ENCODE peak calls at places on chromosomes 1 and 21, in six cellular contexts. I is fibroblast of lung, P is GM23248, A is colonic mucosa, Q is GM12878, X is endothelial cell of umbilical vein. G is an unnamed sample.

GRCh38 chr1:29974345-29974744 is 738.0 kb downstream of the PTPRU start:
- DNase-seq in I (peak), A (no peak), X (peak), P (peak), Q (no peak), G (peak)

GRCh38 chr1:234874291-234875288 is 254.0 kb downstream of the TOMM20 start:
- DNase-seq in Q (no peak), I (no peak), P (peak), A (no peak), X (no peak), G (no peak)

GRCh38 chr21:35583566-35584216 is 476.6 kb downstream of the SETD4 start:
- DNase-seq in X (no peak), P (no peak), Q (no peak), A (no peak), I (no peak), G (no peak)

GRCh38 chr1:30328401-30329262 is 394.8 kb downstream of the MATN1 start:
- DNase-seq in X (no peak), P (no peak), Q (no peak), A (no peak), I (no peak), G (no peak)

GRCh38 chr1:34188418-34188817 is 11.7 kb downstream of the C1orf94 start:
- DNase-seq in Q (no peak), X (no peak), I (no peak), A (no peak), P (peak), G (no peak)

GRCh38 chr21:46667191-46667734 is 31.8 kb downstream of the PRMT2 start:
- DNase-seq in X (peak), I (peak), A (no peak), P (peak), Q (no peak), G (no peak)

GRCh38 chr1:17192394-17193221 is 12.3 kb upstream of the PADI1 start:
- DNase-seq in X (no peak), P (peak), I (peak), A (no peak), Q (no peak), G (no peak)

GRCh38 chr1:59072017-59072947 is 224.6 kb upstream of the FGGY start:
- DNase-seq in X (peak), A (no peak), I (peak), Q (no peak), P (no peak), G (no peak)

GRCh38 chr1:203751051-203751450 is 13.9 kb upstream of the LAX1 start:
- DNase-seq in P (peak), I (peak), X (no peak), A (no peak), Q (no peak), G (peak)

GRCh38 chr1:13536612-13537011 is 22.8 kb upstream of the LRRC38 start:
- DNase-seq in I (no peak), X (no peak), P (no peak), A (no peak), Q (no peak), G (no peak)

GRCh38 chr1:39954870-39955546 is at the start of gene MFSD2A:
- DNase-seq in A (peak), P (peak), X (peak), I (peak), Q (peak), G (peak)

GRCh38 chr21:16569679-16570078 is 839.9 kb downstream of the USP25 start:
- DNase-seq in P (peak), A (no peak), Q (no peak), I (peak), X (no peak), G (no peak)

GRCh38 chr1:53681647-53682368 is 57.2 kb downstream of the GLIS1 start:
- DNase-seq in X (peak), I (peak), A (peak), P (peak), Q (no peak), G (no peak)

GRCh38 chr1:36093919-36094318 is 5.2 kb downstream of the ADPRS start:
- DNase-seq in P (no peak), I (no peak), A (no peak), Q (no peak), X (no peak), G (no peak)

DNA sequence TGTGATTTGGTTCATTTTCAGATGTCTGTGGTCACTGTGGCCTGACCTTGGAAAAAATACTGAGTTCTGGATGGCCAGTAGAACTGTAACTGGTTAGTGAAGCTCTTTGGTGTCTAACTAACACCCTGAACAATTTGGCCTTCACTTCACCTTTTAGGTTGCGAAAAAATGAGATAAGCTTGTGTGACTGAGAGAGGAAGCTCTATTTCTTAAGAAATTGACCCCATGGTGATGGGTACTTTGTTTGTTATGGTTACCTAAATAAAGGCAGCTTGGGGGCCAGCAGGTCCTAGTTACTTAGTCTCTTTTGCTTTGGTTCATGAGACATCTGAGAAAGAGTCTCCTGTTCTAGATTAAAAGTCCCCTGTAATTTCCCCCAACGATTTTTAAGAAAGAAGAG is 181.6 kb downstream of the ZNF326 start:
- DNase-seq in X (no peak), P (no peak), I (no peak), Q (no peak), A (no peak), G (no peak)
- H3K4me3 ChIP-seq in X (no peak), P (no peak), I (no peak), Q (no peak), A (no peak), G (no peak)

GRCh38 chr1:119688810-119689209 is 22.9 kb upstream of the PHGDH start:
- DNase-seq in A (no peak), X (no peak), I (no peak), P (no peak), Q (no peak), G (no peak)
- H3K9ac ChIP-seq in A (no peak), X (no peak), I (no peak), P (no peak), Q (no peak), G (no peak)

DNA sequence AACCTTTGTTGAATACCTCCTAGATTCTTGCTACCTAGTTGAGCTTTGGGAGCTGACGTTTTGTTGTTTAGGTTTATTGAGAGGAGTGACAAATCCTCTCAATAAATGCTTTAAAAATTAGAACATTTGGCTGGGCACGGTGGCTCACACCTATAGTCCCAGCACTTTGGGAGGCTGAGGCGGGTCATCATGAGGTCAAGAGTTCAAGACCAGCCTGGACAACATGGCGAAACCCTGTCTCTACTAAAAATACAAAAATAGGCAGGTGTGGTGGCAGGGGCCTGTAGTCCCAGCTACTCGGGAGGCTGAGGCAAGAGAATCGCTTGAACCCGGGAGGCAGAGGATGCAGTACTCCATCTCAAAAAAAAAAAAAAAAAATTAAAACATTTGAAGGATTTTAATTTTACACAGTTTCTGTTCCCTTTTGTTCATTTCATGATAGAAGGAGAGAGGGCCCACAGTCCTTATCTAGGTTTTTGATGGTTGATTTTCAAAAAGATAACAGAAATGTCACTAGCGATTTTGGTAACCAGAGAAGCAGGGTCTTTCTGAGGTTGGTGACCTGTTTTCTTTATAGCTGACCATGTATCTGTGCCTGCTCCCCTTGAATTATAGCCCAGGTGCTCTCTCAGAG is 44.2 kb upstream of the PIGV start:
- DNase-seq in X (no peak), P (no peak), I (no peak), A (no peak), Q (no peak), G (no peak)
- H3K4me3 ChIP-seq in X (no peak), P (no peak), I (no peak), A (no peak), Q (peak), G (no peak)

GRCh38 chr21:44792653-44793052 is 9.0 kb downstream of the UBE2G2 start:
- DNase-seq in X (no peak), P (no peak), Q (no peak), I (no peak), A (no peak), G (no peak)
- H3K9ac ChIP-seq in X (no peak), P (no peak), Q (no peak), I (no peak), A (no peak), G (no peak)

GRCh38 chr1:208683141-208683540 is 439.0 kb upstream of the PLXNA2 start:
- DNase-seq in A (no peak), I (no peak), Q (no peak), X (peak), P (no peak), G (no peak)
- H3K4me3 ChIP-seq in A (no peak), I (no peak), Q (no peak), X (no peak), P (no peak), G (no peak)

GRCh38 chr1:184986250-184986649 is 11.9 kb upstream of the NIBAN1 start:
- DNase-seq in X (peak), A (no peak), Q (no peak), I (peak), P (peak), G (no peak)
- H3K9ac ChIP-seq in X (no peak), A (no peak), Q (no peak), I (no peak), P (no peak), G (no peak)

DNA sequence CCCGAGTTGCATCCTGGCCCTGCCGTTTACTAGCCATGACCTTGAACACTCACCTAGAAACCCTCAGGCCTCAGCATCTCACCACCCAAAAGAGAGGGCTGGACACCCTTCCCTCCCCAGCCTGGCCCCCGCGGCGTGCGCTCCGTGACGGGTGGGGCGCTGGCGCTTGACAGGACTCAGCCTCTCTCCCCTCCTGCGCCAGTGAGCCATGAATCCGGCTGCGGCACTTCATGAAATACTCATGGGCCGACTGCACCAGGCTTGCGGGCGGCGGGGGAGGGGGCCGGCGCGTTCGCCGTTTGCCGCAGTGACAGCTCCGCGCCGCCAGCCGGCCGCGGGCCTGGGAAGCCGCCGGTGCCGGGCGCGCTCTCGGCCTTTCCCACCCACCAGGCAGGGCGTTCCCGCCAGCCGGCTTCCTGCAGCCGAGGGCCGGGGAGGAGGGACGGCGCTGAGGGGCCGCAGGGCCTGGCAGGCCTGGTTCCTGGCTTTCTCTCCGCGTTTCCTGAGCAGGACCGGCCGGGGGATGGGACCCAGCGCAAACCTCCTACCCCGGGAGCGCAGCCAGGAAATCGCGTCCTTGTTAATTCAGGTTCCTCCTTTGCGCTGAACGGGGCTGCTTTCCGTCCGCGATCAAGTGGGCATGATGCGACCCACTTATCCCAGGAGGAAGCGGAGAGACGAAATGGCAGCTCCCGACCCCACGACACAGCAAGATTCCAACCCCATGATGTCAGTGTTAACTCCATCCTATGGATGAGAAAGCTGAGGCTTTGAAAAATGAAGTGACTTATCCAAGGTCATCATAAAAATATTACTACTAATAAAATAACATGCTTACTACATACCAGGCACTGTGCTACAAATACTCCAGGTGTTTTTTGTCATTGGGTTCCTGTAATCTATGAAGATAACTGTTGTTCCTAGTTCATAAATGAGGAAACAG is 9.1 kb upstream of the LUZP1 start:
- DNase-seq in X (peak), Q (peak), P (peak), I (peak), A (peak), G (no peak)
- H3K4me3 ChIP-seq in X (peak), Q (peak), P (peak), I (peak), A (peak), G (peak)

GRCh38 chr1:151829352-151830046 is 2.1 kb downstream of the RORC start:
- DNase-seq in Q (no peak), P (no peak), A (no peak), X (no peak), I (no peak), G (no peak)
- H3K9ac ChIP-seq in Q (no peak), P (no peak), A (peak), X (no peak), I (no peak), G (no peak)